ENCODE peak calls at places on chromosomes 2 and 18, in four cellular contexts. One of them, this sample, is unnamed.

GRCh38 chr2:236998250-236998649 is 87.4 kb upstream of the COPS8 start:
- DNase-seq in GM12878: no peak
- DNase-seq in HepG2: no peak
- DNase-seq in K562: no peak
- DNase-seq in this sample: no peak

GRCh38 chr2:105114551-105114950 is 76.7 kb downstream of the MRPS9 start:
- DNase-seq in GM12878: no peak
- DNase-seq in HepG2: peak; percentile 70
- DNase-seq in K562: peak; percentile 67
- DNase-seq in this sample: peak; percentile 81

GRCh38 chr2:199703199-199703598 is 147.8 kb downstream of the FTCDNL1 start:
- DNase-seq in K562: no peak
- DNase-seq in HepG2: no peak
- DNase-seq in GM12878: no peak
- DNase-seq in this sample: no peak

GRCh38 chr2:213019368-213019767 is 132.0 kb downstream of the IKZF2 start:
- DNase-seq in GM12878: no peak
- DNase-seq in HepG2: no peak
- DNase-seq in K562: no peak
- DNase-seq in this sample: no peak

GRCh38 chr2:2708575-2708974 is 377.5 kb upstream of the MYT1L start:
- DNase-seq in K562: no peak
- DNase-seq in HepG2: no peak
- DNase-seq in GM12878: no peak
- DNase-seq in this sample: peak; percentile 58

GRCh38 chr2:148936857-148937450 is 61.9 kb downstream of the KIF5C start:
- DNase-seq in GM12878: no peak
- DNase-seq in HepG2: no peak
- DNase-seq in K562: no peak
- DNase-seq in this sample: no peak

GRCh38 chr2:220219371-220219770 is 591.9 kb downstream of the SLC4A3 start:
- DNase-seq in K562: no peak
- DNase-seq in GM12878: no peak
- DNase-seq in HepG2: no peak
- DNase-seq in this sample: no peak

GRCh38 chr18:46335551-46336059 is 231.4 kb downstream of the HAUS1 start:
- DNase-seq in GM12878: no peak
- DNase-seq in HepG2: no peak
- DNase-seq in K562: no peak
- DNase-seq in this sample: peak; percentile 75

GRCh38 chr2:74008761-74009395 is 24.2 kb downstream of the TET3 start:
- DNase-seq in K562: no peak
- DNase-seq in GM12878: no peak
- DNase-seq in HepG2: no peak
- DNase-seq in this sample: no peak

GRCh38 chr2:84904717-84905174 is 710 bp upstream of the TMSB10 start:
- DNase-seq in K562: peak; percentile 80
- DNase-seq in GM12878: no peak
- DNase-seq in HepG2: no peak
- DNase-seq in this sample: peak; percentile 56

GRCh38 chr2:501130-501529 is 176.1 kb downstream of the TMEM18 start:
- DNase-seq in GM12878: no peak
- DNase-seq in K562: peak; percentile 13
- DNase-seq in HepG2: no peak
- DNase-seq in this sample: peak; percentile 59

GRCh38 chr2:38515155-38516074 is 87.3 kb downstream of the HNRNPLL start:
- DNase-seq in K562: peak; percentile 95
- DNase-seq in HepG2: no peak
- DNase-seq in GM12878: no peak
- DNase-seq in this sample: no peak

GRCh38 chr2:180890781-180891180 is 89.6 kb upstream of the UBE2E3 start:
- DNase-seq in K562: no peak
- DNase-seq in GM12878: no peak
- DNase-seq in HepG2: no peak
- DNase-seq in this sample: no peak

GRCh38 chr18:49878567-49878966 is 65.2 kb upstream of the ACAA2 start:
- DNase-seq in HepG2: no peak
- DNase-seq in K562: no peak
- DNase-seq in GM12878: no peak
- DNase-seq in this sample: no peak

GRCh38 chr2:151030663-151031230 is 230.9 kb downstream of the RBM43 start:
- DNase-seq in K562: peak; percentile 19
- DNase-seq in GM12878: no peak
- DNase-seq in HepG2: no peak
- DNase-seq in this sample: no peak

GRCh38 chr2:25566694-25567093 is 106.7 kb downstream of the DTNB start:
- DNase-seq in GM12878: peak; percentile 75
- DNase-seq in HepG2: no peak
- DNase-seq in K562: no peak
- DNase-seq in this sample: no peak

GRCh38 chr2:178513876-178514275 is 33.6 kb downstream of the PLEKHA3 start:
- DNase-seq in HepG2: no peak
- DNase-seq in K562: no peak
- DNase-seq in GM12878: no peak
- DNase-seq in this sample: no peak

GRCh38 chr2:183049420-183049819 is 11.2 kb upstream of the NCKAP1 start:
- DNase-seq in HepG2: no peak
- DNase-seq in GM12878: no peak
- DNase-seq in K562: no peak
- DNase-seq in this sample: no peak

GRCh38 chr2:17303054-17303453 is 215.2 kb downstream of the RAD51AP2 start:
- DNase-seq in GM12878: no peak
- DNase-seq in HepG2: no peak
- DNase-seq in K562: no peak
- DNase-seq in this sample: no peak

GRCh38 chr2:64652231-64653173 is 1.2 kb downstream of the SERTAD2 start:
- DNase-seq in K562: peak; percentile 72
- DNase-seq in HepG2: peak; percentile 67
- DNase-seq in GM12878: no peak
- DNase-seq in this sample: no peak

GRCh38 chr2:216318470-216318869 is 53.8 kb downstream of the MARCHF4 start:
- DNase-seq in K562: no peak
- DNase-seq in HepG2: no peak
- DNase-seq in GM12878: no peak
- DNase-seq in this sample: no peak
- TF ChIP-seq GABPA in K562: no peak
- TF ChIP-seq GABPA in HepG2: no peak
- TF ChIP-seq GABPA in GM12878: no peak
- TF ChIP-seq GABPA in this sample: no peak

GRCh38 chr2:106144621-106145331 is 49.3 kb downstream of the UXS1 start:
- DNase-seq in GM12878: no peak
- DNase-seq in HepG2: no peak
- DNase-seq in K562: no peak
- DNase-seq in this sample: no peak
- TF ChIP-seq ZBTB33 in GM12878: no peak
- TF ChIP-seq ZBTB33 in HepG2: no peak
- TF ChIP-seq ZBTB33 in K562: no peak
- TF ChIP-seq ZBTB33 in this sample: no peak

GRCh38 chr2:20113986-20114938 is 62.8 kb upstream of the LAPTM4A start:
- DNase-seq in K562: no peak
- DNase-seq in HepG2: no peak
- DNase-seq in GM12878: no peak
- DNase-seq in this sample: no peak
- TF ChIP-seq MAX in K562: no peak
- TF ChIP-seq MAX in HepG2: no peak
- TF ChIP-seq MAX in GM12878: no peak
- TF ChIP-seq MAX in this sample: no peak

GRCh38 chr2:120769787-120770120 is 34.1 kb downstream of the GLI2 start:
- DNase-seq in K562: no peak
- DNase-seq in HepG2: no peak
- DNase-seq in GM12878: no peak
- DNase-seq in this sample: no peak
- TF ChIP-seq GABPA in K562: no peak
- TF ChIP-seq GABPA in HepG2: no peak
- TF ChIP-seq GABPA in GM12878: no peak
- TF ChIP-seq GABPA in this sample: no peak

DNA sequence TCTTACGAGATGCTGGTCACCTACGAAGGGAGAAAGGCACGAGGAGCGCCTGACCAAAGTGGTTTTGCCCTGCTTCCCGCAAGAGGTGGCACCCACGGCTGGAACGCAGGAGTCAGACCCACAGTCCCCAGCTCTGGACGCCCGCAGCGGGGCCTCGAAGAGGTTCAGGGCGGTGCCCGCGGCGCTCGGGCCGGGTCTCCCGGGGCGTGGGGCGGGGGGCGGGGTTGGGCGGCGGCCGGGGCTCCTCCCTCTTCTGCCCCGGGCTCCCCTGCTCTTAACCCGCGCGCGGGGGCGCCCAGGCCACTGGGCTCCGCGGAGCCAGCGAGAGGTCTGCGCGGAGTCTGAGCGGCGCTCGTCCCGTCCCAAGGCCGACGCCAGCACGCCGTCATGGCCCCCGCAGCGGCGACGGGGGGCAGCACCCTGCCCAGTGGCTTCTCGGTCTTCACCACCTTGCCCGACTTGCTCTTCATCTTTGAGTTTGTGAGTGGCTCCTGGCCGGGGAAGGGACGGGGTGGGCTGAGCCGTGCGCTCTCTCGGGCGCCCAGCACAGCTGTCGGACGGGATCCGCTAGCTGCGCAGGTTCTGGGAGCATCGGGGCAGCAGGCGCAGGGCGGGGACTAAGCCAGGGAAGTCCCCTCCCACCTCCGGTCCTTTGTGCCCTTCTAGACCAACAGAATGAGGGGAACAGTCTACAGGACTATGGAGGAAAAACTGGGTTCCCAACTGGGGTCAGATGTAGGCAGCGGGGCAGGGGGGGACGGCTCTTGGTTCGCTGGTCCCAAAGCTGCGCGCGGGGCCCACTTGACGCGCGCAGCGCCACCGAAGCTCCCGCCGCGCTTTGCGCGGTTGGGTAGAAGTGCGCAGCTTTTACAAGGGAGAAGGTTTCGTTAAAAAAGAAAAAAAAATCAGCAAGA is at the start of gene MAL:
- DNase-seq in HepG2: no peak
- DNase-seq in GM12878: no peak
- DNase-seq in K562: no peak
- DNase-seq in this sample: peak; percentile 49
- TF ChIP-seq ZBTB33 in HepG2: no peak
- TF ChIP-seq ZBTB33 in GM12878: no peak
- TF ChIP-seq ZBTB33 in K562: no peak
- TF ChIP-seq ZBTB33 in this sample: no peak

DNA sequence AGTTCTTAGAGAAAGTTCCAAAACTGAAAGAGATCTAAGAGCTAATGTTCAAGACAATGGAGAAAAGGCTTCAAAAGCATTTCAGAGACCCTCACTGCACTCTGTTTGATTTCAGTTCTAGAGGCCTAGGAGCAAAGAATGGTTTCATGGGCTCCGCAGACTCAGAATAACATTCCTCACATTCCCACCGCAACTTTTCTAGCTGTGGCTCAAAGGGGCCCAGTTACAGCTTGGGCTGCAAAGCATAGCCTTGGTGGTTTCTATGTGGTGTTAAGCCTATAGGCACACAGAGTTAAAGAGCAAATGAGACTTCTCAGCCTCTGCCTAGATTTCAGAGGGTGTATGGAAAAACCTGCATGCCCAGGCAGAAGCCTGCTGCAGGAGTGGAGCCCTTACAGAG is 73.0 kb downstream of the FSIP2 start:
- DNase-seq in HepG2: peak; percentile 63
- DNase-seq in K562: no peak
- DNase-seq in GM12878: no peak
- DNase-seq in this sample: no peak
- TF ChIP-seq MAX in HepG2: no peak
- TF ChIP-seq MAX in K562: no peak
- TF ChIP-seq MAX in GM12878: no peak
- TF ChIP-seq MAX in this sample: no peak

DNA sequence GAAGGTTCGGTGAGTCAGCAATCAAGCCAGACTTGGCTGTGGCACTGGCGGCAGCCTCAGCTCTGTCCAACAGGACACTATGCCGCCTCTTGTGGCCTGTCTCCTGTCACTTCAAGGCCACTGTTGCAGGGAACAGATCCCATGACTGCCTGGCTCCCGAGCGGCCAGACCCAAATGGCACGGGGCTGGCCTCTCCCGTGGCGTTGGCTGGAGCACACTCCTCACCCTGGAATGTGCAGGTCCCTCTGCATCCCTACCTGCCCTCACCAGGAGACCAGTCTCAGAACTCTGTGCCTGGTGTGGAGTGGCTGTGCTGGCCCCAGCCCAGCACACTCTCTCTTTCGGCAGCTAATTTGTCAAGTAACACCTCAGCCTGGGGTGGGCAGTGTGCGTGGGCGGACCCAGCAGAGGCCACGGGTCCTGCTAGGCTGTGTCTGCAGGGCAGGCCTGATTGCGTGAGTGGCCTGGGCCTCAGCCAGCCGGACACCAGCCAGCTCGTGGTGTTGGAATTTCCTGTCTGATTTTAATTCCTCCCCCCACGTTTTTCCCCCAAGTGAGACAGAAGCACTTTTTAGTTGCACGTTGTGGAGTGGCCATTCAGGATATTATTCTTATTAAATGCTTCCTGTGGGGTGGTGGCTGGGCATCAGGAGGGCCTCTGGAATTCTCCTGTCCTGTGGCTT is 179.3 kb downstream of the GLI2 start:
- DNase-seq in GM12878: no peak
- DNase-seq in HepG2: peak; percentile 61
- DNase-seq in K562: peak; percentile 72
- DNase-seq in this sample: no peak
- TF ChIP-seq GABPA in GM12878: no peak
- TF ChIP-seq GABPA in HepG2: no peak
- TF ChIP-seq GABPA in K562: no peak
- TF ChIP-seq GABPA in this sample: no peak

DNA sequence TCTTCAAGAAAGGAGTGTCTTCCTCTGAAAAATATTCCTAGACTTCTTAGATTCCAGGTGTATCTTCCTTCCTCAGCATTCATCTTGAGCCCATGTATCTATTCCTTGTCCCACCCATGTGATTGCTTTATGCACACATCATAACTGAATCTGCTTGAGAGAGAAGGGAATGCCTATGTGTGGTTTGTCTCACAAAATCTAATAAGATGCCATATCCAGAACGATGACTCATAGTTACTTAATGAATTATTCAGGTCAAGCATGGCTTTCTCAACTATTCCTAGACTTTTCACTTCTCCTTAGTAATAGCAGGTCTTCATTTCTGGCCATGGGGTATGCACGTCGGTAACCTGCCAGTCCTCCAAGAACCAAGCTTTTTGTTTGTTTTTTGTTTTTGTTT is 121.8 kb downstream of the SETBP1 start:
- DNase-seq in GM12878: no peak
- DNase-seq in K562: no peak
- DNase-seq in HepG2: no peak
- DNase-seq in this sample: no peak
- TF ChIP-seq ZBTB33 in GM12878: no peak
- TF ChIP-seq ZBTB33 in K562: no peak
- TF ChIP-seq ZBTB33 in HepG2: no peak
- TF ChIP-seq ZBTB33 in this sample: no peak

DNA sequence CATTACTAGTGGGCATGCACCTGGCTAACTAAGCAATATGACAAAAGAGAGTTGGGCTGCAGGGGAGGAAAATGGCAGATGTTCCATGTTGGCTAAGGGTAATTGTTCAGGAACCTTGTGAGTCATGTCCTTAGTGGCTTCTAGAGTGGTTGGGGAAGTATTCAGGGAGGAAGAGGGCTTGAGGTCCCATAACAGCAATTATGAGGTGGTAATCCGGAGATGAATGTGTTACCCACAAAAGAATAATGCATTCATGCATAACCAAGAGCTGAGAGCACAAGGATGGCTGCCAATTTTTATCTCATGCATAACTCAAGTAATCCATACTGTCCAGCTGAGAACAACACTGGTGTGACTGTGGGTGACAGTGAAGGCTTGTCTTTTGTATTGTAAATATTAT is 42.9 kb downstream of the TMEFF2 start:
- DNase-seq in K562: no peak
- DNase-seq in GM12878: no peak
- DNase-seq in HepG2: no peak
- DNase-seq in this sample: no peak
- TF ChIP-seq MAX in K562: no peak
- TF ChIP-seq MAX in GM12878: no peak
- TF ChIP-seq MAX in HepG2: no peak
- TF ChIP-seq MAX in this sample: no peak